ENCODE peak calls at places on chromosome 18, in four cellular contexts. I, H, Y and F are unnamed samples.

GRCh38 chr18:48803951-48804855 is 146.6 kb downstream of the SMAD7 start:
- DNase-seq in H (peak; percentile 33), Y (no peak), I (no peak), F (peak; percentile 84)

GRCh38 chr18:58580623-58581022 is 48.3 kb downstream of the ALPK2 start:
- DNase-seq in Y (no peak), H (no peak), I (no peak), F (no peak)

GRCh38 chr18:51658436-51658835 is 461.0 kb upstream of the MEX3C start:
- DNase-seq in Y (no peak), H (no peak), I (no peak), F (no peak)

GRCh38 chr18:63098014-63098981 is 221.3 kb downstream of the BCL2 start:
- DNase-seq in Y (no peak), H (no peak), I (no peak), F (no peak)

GRCh38 chr18:13137041-13137938 is 81.3 kb upstream of the LDLRAD4 start:
- DNase-seq in I (no peak), Y (no peak), H (peak; percentile 63), F (no peak)

GRCh38 chr18:36628435-36629094 is 200.2 kb downstream of the TPGS2 start:
- DNase-seq in Y (no peak), I (no peak), H (no peak), F (no peak)

GRCh38 chr18:49094136-49094535 is 143.4 kb upstream of the SMAD7 start:
- DNase-seq in H (no peak), I (no peak), Y (no peak), F (no peak)

GRCh38 chr18:62334110-62334509 is 9.0 kb downstream of the TNFRSF11A start:
- DNase-seq in I (no peak), Y (no peak), H (no peak), F (no peak)

GRCh38 chr18:75244914-75245313 is 34.3 kb downstream of the TSHZ1 start:
- DNase-seq in I (no peak), Y (no peak), H (no peak), F (no peak)

GRCh38 chr18:46423226-46423805 is 233.7 kb downstream of the LOXHD1 start:
- DNase-seq in H (no peak), Y (no peak), I (no peak), F (no peak)

GRCh38 chr18:62555135-62555534 is 32.3 kb downstream of the ZCCHC2 start:
- DNase-seq in I (no peak), Y (no peak), H (no peak), F (no peak)

GRCh38 chr18:75070625-75071483 is 138.1 kb downstream of the PTGR3 start:
- DNase-seq in H (no peak), I (peak; percentile 52), Y (peak; percentile 80), F (peak; percentile 87)

GRCh38 chr18:70181015-70181414 is 24.5 kb downstream of the RTTN start:
- DNase-seq in I (no peak), Y (no peak), H (no peak), F (no peak)

GRCh38 chr18:56351911-56352502 is 286.4 kb downstream of the TXNL1 start:
- DNase-seq in Y (no peak), H (no peak), I (no peak), F (no peak)

GRCh38 chr18:24514439-24514838 is 54.0 kb downstream of the HRH4 start:
- DNase-seq in H (no peak), I (peak; percentile 4), Y (no peak), F (no peak)